ENCODE peak calls at places on chromosomes 2 and 18, in four cellular contexts. One of them, this sample, is unnamed.

GRCh38 chr2:197137826-197138480 is 172.6 kb downstream of the ANKRD44 start:
- DNase-seq in NCI-H2029: no peak
- DNase-seq in Calu3: peak; percentile 34
- DNase-seq in activated naive CD4-positive, alpha-beta T cell treated with anti-CD3 and anti-CD28 coated beads for 36 hours: no peak
- DNase-seq in this sample: no peak

GRCh38 chr2:73588177-73588576 is 54.0 kb downstream of the NAT8 start:
- DNase-seq in NCI-H2029: peak; percentile 47
- DNase-seq in Calu3: no peak
- DNase-seq in activated naive CD4-positive, alpha-beta T cell treated with anti-CD3 and anti-CD28 coated beads for 36 hours: no peak
- DNase-seq in this sample: no peak

GRCh38 chr18:45107425-45107824 is 426.7 kb downstream of the SETBP1 start:
- DNase-seq in NCI-H2029: no peak
- DNase-seq in Calu3: no peak
- DNase-seq in activated naive CD4-positive, alpha-beta T cell treated with anti-CD3 and anti-CD28 coated beads for 36 hours: no peak
- DNase-seq in this sample: no peak

GRCh38 chr2:218421027-218421426 is 2.1 kb downstream of the VIL1 start:
- DNase-seq in NCI-H2029: no peak
- DNase-seq in Calu3: no peak
- DNase-seq in activated naive CD4-positive, alpha-beta T cell treated with anti-CD3 and anti-CD28 coated beads for 36 hours: no peak
- DNase-seq in this sample: no peak

GRCh38 chr2:46954951-46955571 is 39.5 kb upstream of the MCFD2 start:
- DNase-seq in NCI-H2029: no peak
- DNase-seq in Calu3: peak; percentile 73
- DNase-seq in activated naive CD4-positive, alpha-beta T cell treated with anti-CD3 and anti-CD28 coated beads for 36 hours: no peak
- DNase-seq in this sample: no peak

GRCh38 chr18:9531791-9532410 is 56.6 kb downstream of the RALBP1 start:
- DNase-seq in NCI-H2029: no peak
- DNase-seq in Calu3: no peak
- DNase-seq in activated naive CD4-positive, alpha-beta T cell treated with anti-CD3 and anti-CD28 coated beads for 36 hours: no peak
- DNase-seq in this sample: no peak

GRCh38 chr2:144924827-144925226 is 404.9 kb upstream of the ZEB2 start:
- DNase-seq in NCI-H2029: no peak
- DNase-seq in Calu3: no peak
- DNase-seq in activated naive CD4-positive, alpha-beta T cell treated with anti-CD3 and anti-CD28 coated beads for 36 hours: no peak
- DNase-seq in this sample: no peak

GRCh38 chr2:168212167-168212566 is 35.2 kb downstream of the STK39 start:
- DNase-seq in NCI-H2029: peak; percentile 17
- DNase-seq in Calu3: no peak
- DNase-seq in activated naive CD4-positive, alpha-beta T cell treated with anti-CD3 and anti-CD28 coated beads for 36 hours: no peak
- DNase-seq in this sample: no peak

GRCh38 chr2:20334645-20335203 is 15.9 kb downstream of the PUM2 start:
- DNase-seq in NCI-H2029: no peak
- DNase-seq in Calu3: no peak
- DNase-seq in activated naive CD4-positive, alpha-beta T cell treated with anti-CD3 and anti-CD28 coated beads for 36 hours: no peak
- DNase-seq in this sample: no peak

GRCh38 chr2:168119519-168120141 is 127.8 kb downstream of the STK39 start:
- DNase-seq in NCI-H2029: peak; percentile 23
- DNase-seq in Calu3: peak; percentile 49
- DNase-seq in activated naive CD4-positive, alpha-beta T cell treated with anti-CD3 and anti-CD28 coated beads for 36 hours: peak; percentile 39
- DNase-seq in this sample: no peak

GRCh38 chr2:130827502-130828251 is 9.0 kb upstream of the ARHGEF4 start:
- DNase-seq in NCI-H2029: no peak
- DNase-seq in Calu3: no peak
- DNase-seq in activated naive CD4-positive, alpha-beta T cell treated with anti-CD3 and anti-CD28 coated beads for 36 hours: no peak
- DNase-seq in this sample: no peak

GRCh38 chr2:6352247-6352646 is 513.5 kb downstream of the CMPK2 start:
- DNase-seq in NCI-H2029: no peak
- DNase-seq in Calu3: no peak
- DNase-seq in activated naive CD4-positive, alpha-beta T cell treated with anti-CD3 and anti-CD28 coated beads for 36 hours: no peak
- DNase-seq in this sample: no peak

GRCh38 chr2:3522851-3523481 is 3.6 kb upstream of the ADI1 start:
- DNase-seq in NCI-H2029: no peak
- DNase-seq in Calu3: no peak
- DNase-seq in activated naive CD4-positive, alpha-beta T cell treated with anti-CD3 and anti-CD28 coated beads for 36 hours: no peak
- DNase-seq in this sample: no peak

GRCh38 chr2:160976797-160977196 is 183.4 kb upstream of the TANK start:
- DNase-seq in NCI-H2029: no peak
- DNase-seq in Calu3: no peak
- DNase-seq in activated naive CD4-positive, alpha-beta T cell treated with anti-CD3 and anti-CD28 coated beads for 36 hours: no peak
- DNase-seq in this sample: no peak

GRCh38 chr2:102915128-102915527 is 153.3 kb downstream of the TMEM182 start:
- DNase-seq in NCI-H2029: no peak
- DNase-seq in Calu3: no peak
- DNase-seq in activated naive CD4-positive, alpha-beta T cell treated with anti-CD3 and anti-CD28 coated beads for 36 hours: no peak
- DNase-seq in this sample: no peak

GRCh38 chr2:134707330-134707676 is 11.5 kb downstream of the TMEM163 start:
- DNase-seq in NCI-H2029: no peak
- DNase-seq in Calu3: no peak
- DNase-seq in activated naive CD4-positive, alpha-beta T cell treated with anti-CD3 and anti-CD28 coated beads for 36 hours: no peak
- DNase-seq in this sample: no peak

GRCh38 chr18:3180325-3180724 is 39.4 kb downstream of the MYOM1 start:
- DNase-seq in NCI-H2029: no peak
- DNase-seq in Calu3: no peak
- DNase-seq in activated naive CD4-positive, alpha-beta T cell treated with anti-CD3 and anti-CD28 coated beads for 36 hours: no peak
- DNase-seq in this sample: no peak

GRCh38 chr2:126634273-126634861 is 21.6 kb upstream of the GYPC start:
- DNase-seq in NCI-H2029: no peak
- DNase-seq in Calu3: peak; percentile 50
- DNase-seq in activated naive CD4-positive, alpha-beta T cell treated with anti-CD3 and anti-CD28 coated beads for 36 hours: peak; percentile 45
- DNase-seq in this sample: no peak

GRCh38 chr18:69636529-69637301 is 236.0 kb downstream of the DOK6 start:
- DNase-seq in NCI-H2029: no peak
- DNase-seq in Calu3: no peak
- DNase-seq in activated naive CD4-positive, alpha-beta T cell treated with anti-CD3 and anti-CD28 coated beads for 36 hours: peak; percentile 34
- DNase-seq in this sample: no peak

GRCh38 chr18:68467966-68468365 is 246.9 kb downstream of the TMX3 start:
- DNase-seq in NCI-H2029: no peak
- DNase-seq in Calu3: no peak
- DNase-seq in activated naive CD4-positive, alpha-beta T cell treated with anti-CD3 and anti-CD28 coated beads for 36 hours: peak; percentile 7
- DNase-seq in this sample: no peak

GRCh38 chr2:72144746-72145657 is 2.7 kb downstream of the CYP26B1 start:
- DNase-seq in NCI-H2029: no peak
- DNase-seq in Calu3: peak; percentile 84
- DNase-seq in activated naive CD4-positive, alpha-beta T cell treated with anti-CD3 and anti-CD28 coated beads for 36 hours: no peak
- DNase-seq in this sample: no peak

GRCh38 chr18:30280861-30281470 is 761.6 kb downstream of the DSC3 start:
- DNase-seq in NCI-H2029: peak; percentile 2
- DNase-seq in Calu3: peak; percentile 57
- DNase-seq in activated naive CD4-positive, alpha-beta T cell treated with anti-CD3 and anti-CD28 coated beads for 36 hours: peak; percentile 3
- DNase-seq in this sample: no peak

GRCh38 chr18:35045121-35045520 is 3.9 kb downstream of the MAPRE2 start:
- DNase-seq in NCI-H2029: no peak
- DNase-seq in Calu3: no peak
- DNase-seq in activated naive CD4-positive, alpha-beta T cell treated with anti-CD3 and anti-CD28 coated beads for 36 hours: peak; percentile 28
- DNase-seq in this sample: no peak

GRCh38 chr2:127388423-127389164 is 819 bp upstream of the MAP3K2 start:
- DNase-seq in NCI-H2029: no peak
- DNase-seq in Calu3: no peak
- DNase-seq in activated naive CD4-positive, alpha-beta T cell treated with anti-CD3 and anti-CD28 coated beads for 36 hours: peak; percentile 16
- DNase-seq in this sample: no peak

GRCh38 chr2:57696016-57696415 is 350.6 kb upstream of the VRK2 start:
- DNase-seq in NCI-H2029: no peak
- DNase-seq in Calu3: peak; percentile 46
- DNase-seq in activated naive CD4-positive, alpha-beta T cell treated with anti-CD3 and anti-CD28 coated beads for 36 hours: no peak
- DNase-seq in this sample: no peak

GRCh38 chr2:127176371-127177311 is 43.5 kb downstream of the CYP27C1 start:
- DNase-seq in NCI-H2029: no peak
- DNase-seq in Calu3: no peak
- DNase-seq in activated naive CD4-positive, alpha-beta T cell treated with anti-CD3 and anti-CD28 coated beads for 36 hours: no peak
- DNase-seq in this sample: no peak

GRCh38 chr2:211055438-211055837 is 499.0 kb downstream of the CPS1 start:
- DNase-seq in NCI-H2029: no peak
- DNase-seq in Calu3: peak; percentile 10
- DNase-seq in activated naive CD4-positive, alpha-beta T cell treated with anti-CD3 and anti-CD28 coated beads for 36 hours: no peak
- DNase-seq in this sample: no peak

This sample was measured in NCI-H2107.